ENCODE peak calls at places on chromosomes 6 and 20, in eight cellular contexts. R is AG08395; B is amygdala; Y is HCT116; H is fibroblast of mammary gland; K is stimulated activated CD4-positive, alpha-beta T cell treated with anti-CD3 and anti-CD28 coated beads, Interleukin-1b, Interleukin-23, amount 100 ng/mL, for 24 hours; P is posterior cingulate gyrus; V is sigmoid colon. G is an unnamed sample.

GRCh38 chr6:30155522-30156261 is 5.3 kb downstream of the TRIM10 start:
- DNase-seq in V (no peak), B (no peak), P (no peak), R (no peak), K (no peak), H (no peak), Y (no peak), G (no peak)

GRCh38 chr20:1877604-1878195 is 17.5 kb upstream of the SIRPA start:
- DNase-seq in P (no peak), Y (no peak), R (no peak), V (no peak), B (no peak), K (no peak), H (no peak), G (no peak)

GRCh38 chr20:23128461-23129125 is 42.5 kb upstream of the CD93 start:
- DNase-seq in H (no peak), P (peak; percentile 41), Y (no peak), K (no peak), R (no peak), V (peak; percentile 40), B (no peak), G (no peak)

GRCh38 chr20:11328839-11329238 is 588.9 kb upstream of the BTBD3 start:
- DNase-seq in H (no peak), V (no peak), B (no peak), R (no peak), P (no peak), K (no peak), Y (no peak), G (no peak)

GRCh38 chr6:52595796-52596130 is 18.9 kb upstream of the TRAM2 start:
- DNase-seq in V (no peak), P (no peak), R (no peak), H (peak; percentile 67), Y (no peak), B (no peak), K (no peak), G (no peak)

GRCh38 chr20:41150664-41151063 is 13.3 kb downstream of the PLCG1 start:
- DNase-seq in P (no peak), K (no peak), B (no peak), Y (no peak), R (peak; percentile 54), V (no peak), H (peak; percentile 23), G (no peak)

GRCh38 chr20:23258747-23259121 is 91.9 kb upstream of the NXT1 start:
- DNase-seq in R (no peak), H (no peak), B (no peak), V (no peak), P (no peak), K (no peak), Y (no peak), G (no peak)

GRCh38 chr20:17859002-17859615 is 109.5 kb downstream of the SNX5 start:
- DNase-seq in B (no peak), P (no peak), V (no peak), R (no peak), Y (no peak), H (no peak), K (no peak), G (no peak)

GRCh38 chr6:105036371-105036770 is 79.5 kb downstream of the LIN28B start:
- DNase-seq in Y (no peak), V (no peak), H (no peak), P (no peak), K (no peak), B (no peak), R (no peak), G (no peak)

GRCh38 chr6:16473184-16473907 is 235.0 kb downstream of the GMPR start:
- DNase-seq in H (no peak), B (no peak), R (no peak), V (no peak), P (no peak), K (no peak), Y (no peak), G (no peak)

GRCh38 chr6:53648571-53648970 is 17.0 kb downstream of the KLHL31 start:
- DNase-seq in V (no peak), P (no peak), B (no peak), R (no peak), Y (no peak), H (no peak), K (no peak), G (no peak)

GRCh38 chr6:15427360-15428070 is 181.6 kb downstream of the JARID2 start:
- DNase-seq in B (no peak), H (peak; percentile 21), K (no peak), R (no peak), V (no peak), Y (no peak), P (no peak), G (peak; percentile 34)

GRCh38 chr6:52576054-52576391 is 837 bp downstream of the TRAM2 start:
- DNase-seq in P (no peak), K (no peak), R (no peak), V (peak; percentile 82), B (no peak), H (no peak), Y (no peak), G (no peak)

GRCh38 chr6:15551798-15552197 is 111.0 kb downstream of the DTNBP1 start:
- DNase-seq in R (no peak), H (no peak), K (no peak), P (no peak), V (no peak), Y (no peak), B (no peak), G (no peak)

GRCh38 chr20:2331092-2331491 is 35.3 kb downstream of the TGM3 start:
- DNase-seq in K (no peak), Y (no peak), R (no peak), V (no peak), P (no peak), H (no peak), B (no peak), G (no peak)

GRCh38 chr20:45373353-45374100 is 4.6 kb downstream of the TP53TG5 start:
- DNase-seq in V (peak; percentile 96), B (peak; percentile 87), K (peak; percentile 87), Y (peak; percentile 57), R (peak; percentile 81), H (peak; percentile 78), P (peak; percentile 96), G (peak; percentile 72)

GRCh38 chr20:19549896-19550295 is 208.2 kb upstream of the RIN2 start:
- DNase-seq in P (no peak), R (no peak), Y (no peak), B (no peak), K (no peak), H (no peak), V (no peak), G (no peak)

GRCh38 chr20:39117486-39117885 is 155.3 kb downstream of the DHX35 start:
- DNase-seq in R (no peak), Y (peak; percentile 88), P (no peak), V (no peak), B (no peak), K (no peak), H (peak; percentile 71), G (peak; percentile 53)

GRCh38 chr20:13995086-13995665 is at the start of gene MACROD2:
- DNase-seq in Y (peak; percentile 93), P (peak; percentile 96), B (peak; percentile 77), R (peak; percentile 99), V (peak; percentile 95), H (peak; percentile 84), K (peak; percentile 19), G (peak; percentile 86)

GRCh38 chr6:47261191-47261590 is 48.5 kb downstream of the TNFRSF21 start:
- DNase-seq in P (no peak), K (no peak), Y (no peak), H (no peak), V (no peak), R (no peak), B (no peak), G (no peak)

GRCh38 chr6:27986928-27987725 is 30.1 kb downstream of the OR2B6 start:
- DNase-seq in P (no peak), K (no peak), H (no peak), Y (no peak), R (no peak), B (no peak), V (no peak), G (no peak)

GRCh38 chr20:219290-220115 is 7.6 kb upstream of the DEFB129 start:
- DNase-seq in K (no peak), V (no peak), B (no peak), Y (peak; percentile 27), H (peak; percentile 20), P (no peak), R (no peak), G (no peak)

GRCh38 chr20:54067606-54068174 is 2.7 kb downstream of the BCAS1 start:
- DNase-seq in V (no peak), P (no peak), B (no peak), R (peak; percentile 43), H (no peak), K (no peak), Y (peak; percentile 97), G (no peak)

GRCh38 chr20:25058797-25059486 is 1.0 kb upstream of the ACSS1 start:
- DNase-seq in H (no peak), K (no peak), V (peak; percentile 81), P (no peak), Y (no peak), B (no peak), R (no peak), G (no peak)

GRCh38 chr20:18788021-18788420 is 25.6 kb upstream of the SCP2D1 start:
- DNase-seq in K (no peak), R (no peak), B (no peak), Y (no peak), P (no peak), V (no peak), H (no peak), G (no peak)

GRCh38 chr6:169921853-169922779 is 170.7 kb downstream of the ERMARD start:
- DNase-seq in V (peak; percentile 42), Y (no peak), H (no peak), B (no peak), K (peak; percentile 30), P (peak; percentile 63), R (no peak), G (no peak)

GRCh38 chr6:88538849-88539571 is 372.9 kb upstream of the CNR1 start:
- DNase-seq in K (no peak), P (no peak), Y (no peak), B (no peak), R (no peak), V (no peak), H (no peak), G (no peak)